ENCODE peak calls at places on chromosomes 11 and 22, in ten cellular contexts. M is nephron progenitor cell, Z is HS-27A, U is adipocyte, R is A172, N is skeletal muscle cell, H is progenitor cell of endocrine pancreas, J is amniotic stem cell, W is GM04504, G is activated T-cell treated with anti-CD3 and anti-CD28 coated beads for 48 hours. P is an unnamed sample.
A peak's percentile ranks its signal among the peaks of the same experiment; 100 is the strongest.

GRCh38 chr11:27451528-27451927 is 21.1 kb downstream of the LGR4 start:
- DNase-seq in M (no peak), N (no peak), H (no peak), Z (no peak), W (no peak), U (no peak), R (no peak), J (no peak), G (no peak), P (no peak)

GRCh38 chr11:36219996-36220395 is 69.2 kb downstream of the COMMD9 start:
- DNase-seq in J (no peak), R (no peak), W (no peak), Z (no peak), N (no peak), H (no peak), M (no peak), U (no peak), G (no peak), P (no peak)

GRCh38 chr22:38310518-38311330 is 6.5 kb downstream of the CSNK1E start:
- DNase-seq in Z (no peak), G (no peak), R (no peak), W (no peak), M (no peak), N (no peak), U (no peak), J (no peak), H (no peak), P (no peak)

GRCh38 chr11:47616726-47617416 is 22.7 kb upstream of the C1QTNF4 start:
- DNase-seq in N (peak; percentile 38), G (no peak), W (peak; percentile 61), R (peak; percentile 43), M (peak; percentile 39), J (peak; percentile 67), U (peak; percentile 90), Z (no peak), H (no peak), P (no peak)

GRCh38 chr22:27554106-27554814 is 247.3 kb downstream of the MN1 start:
- DNase-seq in Z (no peak), G (no peak), R (no peak), H (no peak), W (no peak), J (no peak), N (no peak), M (no peak), U (peak; percentile 69), P (no peak)

GRCh38 chr11:47451990-47452389 is 3.1 kb upstream of the RAPSN start:
- DNase-seq in U (no peak), G (no peak), J (no peak), R (no peak), M (no peak), Z (no peak), H (no peak), N (no peak), W (no peak), P (no peak)

GRCh38 chr11:121716060-121716459 is 263.3 kb upstream of the SORL1-AS1 start:
- DNase-seq in J (no peak), R (no peak), U (peak; percentile 25), G (no peak), W (no peak), H (no peak), M (no peak), Z (no peak), N (peak; percentile 84), P (no peak)

GRCh38 chr11:9396752-9397151 is 12.3 kb downstream of the IPO7 start:
- DNase-seq in N (no peak), H (no peak), Z (no peak), M (no peak), U (no peak), G (no peak), R (no peak), J (no peak), W (no peak), P (no peak)

GRCh38 chr11:106818416-106818815 is 199.9 kb downstream of the GUCY1A2 start:
- DNase-seq in N (no peak), U (no peak), W (no peak), M (no peak), G (no peak), H (no peak), R (no peak), Z (no peak), J (no peak), P (no peak)

GRCh38 chr22:33401291-33401690 is 343.1 kb upstream of the SYN3 start:
- DNase-seq in M (no peak), J (peak; percentile 63), H (no peak), R (peak; percentile 19), N (no peak), W (no peak), G (no peak), Z (no peak), U (peak; percentile 59), P (no peak)

GRCh38 chr22:30357650-30358215 is 926 bp downstream of the CCDC157 start:
- DNase-seq in N (no peak), R (no peak), H (no peak), W (no peak), Z (no peak), M (no peak), J (no peak), G (no peak), U (no peak), P (no peak)

GRCh38 chr11:67303989-67304411 is 670 bp downstream of the SSH3 start:
- DNase-seq in Z (no peak), M (peak; percentile 45), G (peak; percentile 27), J (no peak), U (peak; percentile 54), H (no peak), N (no peak), R (no peak), W (no peak), P (no peak)

GRCh38 chr22:45006873-45007246 is 2.9 kb downstream of the PHF21B start:
- DNase-seq in N (no peak), G (no peak), W (no peak), Z (no peak), R (no peak), U (no peak), H (peak; percentile 59), J (no peak), M (no peak), P (no peak)

GRCh38 chr11:132586801-132587200 is 945.5 kb downstream of the OPCML start:
- DNase-seq in N (no peak), H (no peak), Z (no peak), R (no peak), G (no peak), U (peak; percentile 65), J (no peak), M (no peak), W (peak; percentile 62), P (no peak)

GRCh38 chr22:37676691-37677627 is 1.5 kb downstream of the LGALS1 start:
- DNase-seq in U (peak; percentile 99), Z (no peak), M (peak; percentile 77), G (peak; percentile 91), J (peak; percentile 96), R (peak; percentile 91), H (peak; percentile 33), W (peak; percentile 97), N (peak; percentile 92), P (no peak)

GRCh38 chr22:27988704-27989103 is 69.6 kb upstream of the PITPNB start:
- DNase-seq in W (no peak), Z (no peak), H (no peak), U (no peak), M (no peak), J (no peak), R (no peak), N (no peak), G (no peak), P (no peak)

GRCh38 chr11:64208796-64209562 is 2.5 kb downstream of the FERMT3 start:
- DNase-seq in Z (no peak), U (no peak), N (no peak), W (no peak), H (no peak), G (no peak), R (no peak), M (no peak), J (no peak), P (no peak)

P was measured in epithelial cell of prostate.